ENCODE peak calls at places on chromosomes 7 and 10, in nine cellular contexts. Y is spleen, B is heart left ventricle, W is IMR-90, K is transverse colon, R is ovary, F is stomach, O is A549, G is uterus. Q is an unnamed sample.

GRCh38 chr10:17682236-17682946 is 38.4 kb downstream of the STAM start:
- DNase-seq in R (no peak), Y (no peak), B (no peak), O (no peak), W (no peak), F (no peak), K (no peak), G (no peak), Q (no peak)

GRCh38 chr10:54282012-54282411 is 519.0 kb downstream of the PCDH15 start:
- DNase-seq in K (no peak), W (no peak), O (no peak), R (no peak), Y (no peak), B (no peak), G (no peak), F (no peak), Q (no peak)

GRCh38 chr10:110717830-110718595 is 73.9 kb downstream of the RBM20 start:
- DNase-seq in R (no peak), K (no peak), F (no peak), G (no peak), W (no peak), Y (no peak), B (peak; percentile 53), O (no peak), Q (no peak)

GRCh38 chr7:4745971-4746919 is 29.2 kb upstream of the AP5Z1 start:
- DNase-seq in Y (no peak), F (peak; percentile 40), K (peak; percentile 59), W (peak; percentile 83), O (peak; percentile 67), R (no peak), G (no peak), B (no peak), Q (no peak)

GRCh38 chr10:97307441-97307840 is 11.6 kb upstream of the FRAT1 start:
- DNase-seq in F (no peak), R (no peak), G (no peak), O (no peak), W (no peak), B (no peak), K (no peak), Y (no peak), Q (no peak)

GRCh38 chr10:129041916-129042315 is 425.1 kb upstream of the MGMT start:
- DNase-seq in F (no peak), W (no peak), O (no peak), R (no peak), B (no peak), Y (no peak), K (no peak), G (no peak), Q (no peak)

GRCh38 chr7:47658886-47659635 is 77.2 kb upstream of the TNS3 start:
- DNase-seq in W (no peak), O (no peak), R (no peak), B (no peak), Y (peak; percentile 58), K (no peak), F (no peak), G (no peak), Q (no peak)

GRCh38 chr7:6251653-6252052 is 20.8 kb downstream of the CYTH3 start:
- DNase-seq in O (no peak), F (no peak), G (no peak), B (no peak), W (no peak), R (no peak), K (no peak), Y (no peak), Q (no peak)

GRCh38 chr7:51062222-51062987 is 254.2 kb downstream of the COBL start:
- DNase-seq in B (no peak), F (no peak), R (no peak), Y (no peak), G (no peak), K (no peak), O (no peak), W (no peak), Q (no peak)

GRCh38 chr7:48416327-48416908 is 245.2 kb downstream of the ABCA13 start:
- DNase-seq in F (no peak), W (no peak), Y (no peak), R (no peak), G (no peak), O (peak; percentile 2), B (no peak), K (no peak), Q (no peak)

GRCh38 chr10:1572519-1573333 is 164.6 kb downstream of the ADARB2 start:
- DNase-seq in F (no peak), R (no peak), G (no peak), K (no peak), W (no peak), Y (no peak), O (no peak), B (no peak), Q (no peak)

GRCh38 chr7:107939472-107940145 is 48.6 kb downstream of the DLD start:
- DNase-seq in B (peak; percentile 61), R (peak; percentile 69), G (peak; percentile 88), O (no peak), F (no peak), Y (no peak), K (no peak), W (peak; percentile 88), Q (no peak)

DNA sequence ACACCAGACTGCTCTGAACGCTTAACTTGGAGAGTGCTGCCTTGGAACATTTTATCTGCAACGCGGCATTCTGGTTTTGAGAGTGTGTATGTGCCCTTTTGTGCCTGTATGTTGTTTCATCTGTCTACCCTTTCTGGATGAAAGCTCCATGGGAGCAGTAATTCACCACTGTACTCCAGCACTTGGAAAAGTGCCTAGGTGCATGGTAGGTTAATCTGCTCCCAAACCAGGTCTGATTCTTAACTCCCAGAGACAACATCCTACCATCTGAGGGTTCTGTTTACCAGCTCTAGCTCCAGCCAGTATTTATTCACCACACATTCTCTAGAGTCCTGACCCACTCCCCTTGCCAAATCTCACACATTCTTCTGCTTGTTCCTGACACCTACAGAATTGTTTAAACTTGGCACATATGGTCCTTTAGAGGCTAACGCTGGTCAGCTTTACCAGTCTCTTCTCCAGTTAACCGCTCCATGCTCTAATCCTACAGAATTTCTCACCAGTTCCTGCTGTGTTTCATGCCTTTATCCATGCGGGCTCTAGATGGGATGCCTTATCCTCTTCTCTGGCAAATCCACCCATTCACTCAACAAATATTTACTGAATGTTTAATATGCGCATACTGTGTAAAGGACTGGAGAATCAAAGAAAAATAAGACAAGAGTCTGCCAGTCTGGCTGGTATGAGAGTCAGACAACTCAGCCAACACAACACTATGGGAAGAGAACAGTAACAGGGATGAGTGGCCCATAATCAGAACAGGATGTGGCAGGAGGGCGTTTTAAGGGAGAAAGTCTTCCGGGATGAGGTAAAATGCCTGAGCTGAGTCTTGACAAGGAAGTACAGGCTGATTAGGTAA is 46.4 kb downstream of the MTPN start:
- DNase-seq in B (no peak), K (no peak), G (no peak), Y (no peak), W (peak; percentile 62), R (no peak), O (peak; percentile 74), F (no peak), Q (no peak)
- H3K27ac ChIP-seq in B (peak overlapping the region; percentile 70), K (no peak overlapping the region), G (no peak overlapping the region), Y (no peak overlapping the region), W (no peak overlapping the region), R (no peak overlapping the region), O (peak overlapping the region; percentile 26), F (no peak overlapping the region), Q (no peak overlapping the region)

DNA sequence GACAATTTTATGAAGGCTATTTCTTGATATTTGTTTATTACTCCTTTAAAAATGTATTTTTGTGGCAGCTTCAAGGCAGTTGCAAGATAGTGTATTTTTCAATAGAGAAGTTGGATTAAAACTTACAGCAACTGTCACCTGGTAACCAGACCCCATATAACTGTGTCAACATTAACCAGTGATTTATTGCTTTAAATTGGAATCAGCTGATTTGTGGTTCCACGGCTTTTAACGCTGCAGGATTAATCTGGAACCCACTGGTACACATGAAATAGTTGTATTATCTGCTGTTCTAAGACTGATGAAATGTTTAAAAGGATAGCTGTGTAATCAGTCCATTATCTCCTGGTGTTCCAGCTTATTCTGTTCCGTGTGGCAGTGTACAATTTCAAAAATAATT is 180.2 kb downstream of the CELF2 start:
- DNase-seq in R (no peak), G (no peak), B (no peak), K (no peak), O (no peak), Y (no peak), W (no peak), F (no peak), Q (no peak)
- TF ChIP-seq POLR2A in R (no peak), G (no peak), B (no peak), K (no peak), O (no peak), Y (no peak), W (no peak), F (no peak), Q (no peak)

GRCh38 chr7:80900583-80901576 is 18.0 kb downstream of the SEMA3C start:
- DNase-seq in W (peak; percentile 74), B (no peak), F (no peak), K (no peak), Y (no peak), R (no peak), G (peak; percentile 46), O (no peak), Q (no peak)
- H3K27ac ChIP-seq in W (no peak overlapping the region), B (no peak overlapping the region), F (no peak overlapping the region), K (peak overlapping the region; percentile 43), Y (no peak overlapping the region), R (peak overlapping the region; percentile 2), G (peak overlapping the region; percentile 66), O (peak overlapping the region; percentile 57), Q (no peak overlapping the region)

DNA sequence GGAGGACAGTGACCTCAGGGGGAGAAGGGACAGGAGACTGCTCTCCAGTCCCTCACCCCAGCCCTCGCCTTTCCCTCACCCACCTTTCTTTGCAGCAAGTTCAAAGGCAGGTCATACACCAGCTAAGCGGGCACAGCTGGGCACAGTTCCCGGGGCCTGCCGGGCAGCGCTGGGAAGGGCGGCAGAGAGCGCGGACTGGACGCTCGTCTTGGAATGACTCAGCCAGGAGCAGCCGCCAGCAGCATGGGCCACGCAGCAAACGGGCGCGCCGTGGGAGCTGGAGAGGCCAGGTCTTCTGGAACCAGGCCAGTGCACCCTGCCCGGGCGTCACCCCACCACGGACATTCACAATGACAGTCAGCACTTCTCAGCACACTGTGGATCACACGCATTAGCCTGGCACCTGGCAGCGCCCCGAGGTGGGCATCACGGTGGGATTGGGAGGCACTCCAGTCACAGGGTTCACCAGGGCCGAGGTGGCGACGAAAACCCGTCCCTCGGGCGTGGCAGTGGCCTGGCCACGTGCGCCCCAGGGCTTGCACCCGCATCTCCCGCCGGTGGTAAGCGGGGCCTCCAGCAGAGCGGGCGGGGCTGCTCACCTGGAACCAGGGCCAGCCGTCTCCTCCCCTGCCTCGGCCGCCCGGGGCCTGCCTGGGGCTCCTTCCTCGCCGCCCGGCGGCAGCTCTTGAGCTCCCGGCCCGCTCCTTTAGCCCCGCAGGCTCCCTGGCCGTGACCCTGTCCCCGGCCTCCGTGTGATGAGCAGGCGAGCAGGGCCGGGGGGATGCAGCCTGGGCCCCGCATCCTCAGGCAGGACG is 29.0 kb upstream of the WDFY4 start:
- DNase-seq in F (peak; percentile 77), B (peak; percentile 72), W (peak; percentile 42), K (peak; percentile 69), G (peak; percentile 33), Y (peak; percentile 90), O (peak; percentile 62), R (peak; percentile 42), Q (peak; percentile 93)
- TF ChIP-seq POLR2A in F (no peak), B (no peak), W (no peak), K (no peak), G (no peak), Y (no peak), O (peak; percentile 9), R (no peak), Q (no peak)